ENCODE peak calls at places on chromosomes 1 and 21, in five cellular contexts. One of them, this sample, is unnamed.

GRCh38 chr1:18554597-18554996 is 73.9 kb downstream of the KLHDC7A start:
- DNase-seq in body of pancreas: peak; percentile 19
- DNase-seq in pancreas: no peak
- DNase-seq in mammary epithelial cell: no peak
- DNase-seq in heart left ventricle: no peak
- DNase-seq in this sample: no peak

GRCh38 chr1:74964508-74964907 is 169.7 kb upstream of the LHX8 start:
- DNase-seq in body of pancreas: peak; percentile 58
- DNase-seq in heart left ventricle: peak; percentile 32
- DNase-seq in pancreas: peak; percentile 61
- DNase-seq in mammary epithelial cell: peak; percentile 1
- DNase-seq in this sample: no peak

GRCh38 chr1:39822146-39822545 is 33.5 kb upstream of the BMP8B start:
- DNase-seq in mammary epithelial cell: no peak
- DNase-seq in body of pancreas: no peak
- DNase-seq in pancreas: no peak
- DNase-seq in heart left ventricle: no peak
- DNase-seq in this sample: no peak

GRCh38 chr1:38285807-38286530 is 239.4 kb upstream of the POU3F1 start:
- DNase-seq in body of pancreas: no peak
- DNase-seq in heart left ventricle: no peak
- DNase-seq in mammary epithelial cell: no peak
- DNase-seq in pancreas: no peak
- DNase-seq in this sample: no peak

GRCh38 chr21:38170705-38171682 is 85.8 kb upstream of the KCNJ15 start:
- DNase-seq in mammary epithelial cell: no peak
- DNase-seq in body of pancreas: no peak
- DNase-seq in heart left ventricle: no peak
- DNase-seq in pancreas: no peak
- DNase-seq in this sample: no peak

GRCh38 chr1:93613895-93614294 is 67.7 kb downstream of the BCAR3 start:
- DNase-seq in body of pancreas: peak; percentile 65
- DNase-seq in mammary epithelial cell: no peak
- DNase-seq in heart left ventricle: peak; percentile 61
- DNase-seq in pancreas: peak; percentile 63
- DNase-seq in this sample: peak; percentile 86

GRCh38 chr1:231460614-231461013 is 38.5 kb upstream of the EGLN1 start:
- DNase-seq in body of pancreas: no peak
- DNase-seq in mammary epithelial cell: peak; percentile 72
- DNase-seq in pancreas: no peak
- DNase-seq in heart left ventricle: no peak
- DNase-seq in this sample: peak; percentile 1

GRCh38 chr1:210360852-210361477 is 32.3 kb downstream of the HHAT start:
- DNase-seq in heart left ventricle: no peak
- DNase-seq in mammary epithelial cell: peak; percentile 43
- DNase-seq in body of pancreas: no peak
- DNase-seq in pancreas: no peak
- DNase-seq in this sample: peak; percentile 72

GRCh38 chr1:234896477-234897364 is 231.9 kb downstream of the TOMM20 start:
- DNase-seq in mammary epithelial cell: no peak
- DNase-seq in body of pancreas: no peak
- DNase-seq in heart left ventricle: no peak
- DNase-seq in pancreas: no peak
- DNase-seq in this sample: no peak

GRCh38 chr1:198123146-198123545 is 33.7 kb upstream of the NEK7 start:
- DNase-seq in mammary epithelial cell: no peak
- DNase-seq in heart left ventricle: no peak
- DNase-seq in pancreas: no peak
- DNase-seq in body of pancreas: no peak
- DNase-seq in this sample: peak; percentile 91

GRCh38 chr1:228098323-228098931 is 4.7 kb downstream of the C1orf35 start:
- DNase-seq in pancreas: peak; percentile 57
- DNase-seq in heart left ventricle: no peak
- DNase-seq in mammary epithelial cell: no peak
- DNase-seq in body of pancreas: no peak
- DNase-seq in this sample: no peak

GRCh38 chr1:78277253-78277652 is 213.5 kb upstream of the PTGFR start:
- DNase-seq in heart left ventricle: no peak
- DNase-seq in pancreas: no peak
- DNase-seq in mammary epithelial cell: peak; percentile 85
- DNase-seq in body of pancreas: no peak
- DNase-seq in this sample: peak; percentile 84

GRCh38 chr21:46027855-46028493 is 46.4 kb downstream of the COL6A1 start:
- DNase-seq in mammary epithelial cell: no peak
- DNase-seq in body of pancreas: no peak
- DNase-seq in heart left ventricle: peak; percentile 70
- DNase-seq in pancreas: no peak
- DNase-seq in this sample: peak; percentile 92

GRCh38 chr1:87826639-87827345 is 498.1 kb downstream of the LMO4 start:
- DNase-seq in heart left ventricle: peak; percentile 59
- DNase-seq in body of pancreas: peak; percentile 12
- DNase-seq in mammary epithelial cell: peak; percentile 8
- DNase-seq in pancreas: no peak
- DNase-seq in this sample: peak; percentile 83

GRCh38 chr1:68217060-68217554 is 15.2 kb downstream of the WLS start:
- DNase-seq in heart left ventricle: no peak
- DNase-seq in mammary epithelial cell: no peak
- DNase-seq in pancreas: no peak
- DNase-seq in body of pancreas: no peak
- DNase-seq in this sample: no peak

GRCh38 chr1:218395916-218396315 is 50.8 kb downstream of the TGFB2 start:
- DNase-seq in mammary epithelial cell: no peak
- DNase-seq in pancreas: no peak
- DNase-seq in heart left ventricle: no peak
- DNase-seq in body of pancreas: no peak
- DNase-seq in this sample: no peak

GRCh38 chr1:219580019-219580676 is 32.8 kb downstream of the ZC3H11B start:
- DNase-seq in mammary epithelial cell: no peak
- DNase-seq in heart left ventricle: no peak
- DNase-seq in body of pancreas: no peak
- DNase-seq in pancreas: no peak
- DNase-seq in this sample: no peak

GRCh38 chr1:2474104-2474787 is 1.8 kb upstream of the PLCH2 start:
- DNase-seq in pancreas: no peak
- DNase-seq in body of pancreas: no peak
- DNase-seq in mammary epithelial cell: no peak
- DNase-seq in heart left ventricle: no peak
- DNase-seq in this sample: no peak

GRCh38 chr1:35544976-35545375 is 12.2 kb downstream of the KIAA0319L start:
- DNase-seq in body of pancreas: peak; percentile 73
- DNase-seq in mammary epithelial cell: no peak
- DNase-seq in pancreas: no peak
- DNase-seq in heart left ventricle: peak; percentile 79
- DNase-seq in this sample: peak; percentile 65

GRCh38 chr1:219477861-219478260 is 135.0 kb downstream of the ZC3H11B start:
- DNase-seq in pancreas: no peak
- DNase-seq in body of pancreas: no peak
- DNase-seq in heart left ventricle: no peak
- DNase-seq in mammary epithelial cell: no peak
- DNase-seq in this sample: no peak

GRCh38 chr1:36224537-36225297 is 474 bp downstream of the THRAP3 start:
- DNase-seq in heart left ventricle: no peak
- DNase-seq in pancreas: no peak
- DNase-seq in body of pancreas: peak; percentile 73
- DNase-seq in mammary epithelial cell: peak; percentile 87
- DNase-seq in this sample: peak; percentile 89

GRCh38 chr1:78223417-78224215 is 177.8 kb downstream of the GIPC2 start:
- DNase-seq in heart left ventricle: no peak
- DNase-seq in mammary epithelial cell: peak; percentile 75
- DNase-seq in pancreas: no peak
- DNase-seq in body of pancreas: peak; percentile 55
- DNase-seq in this sample: peak; percentile 59

GRCh38 chr1:227544067-227544655 is 19.2 kb upstream of the ZNF678 start:
- DNase-seq in mammary epithelial cell: no peak
- DNase-seq in pancreas: peak; percentile 43
- DNase-seq in body of pancreas: no peak
- DNase-seq in heart left ventricle: no peak
- DNase-seq in this sample: no peak

GRCh38 chr21:28385845-28386244 is 606.8 kb downstream of the LTN1 start:
- DNase-seq in body of pancreas: no peak
- DNase-seq in pancreas: no peak
- DNase-seq in heart left ventricle: no peak
- DNase-seq in mammary epithelial cell: no peak
- DNase-seq in this sample: no peak

DNA sequence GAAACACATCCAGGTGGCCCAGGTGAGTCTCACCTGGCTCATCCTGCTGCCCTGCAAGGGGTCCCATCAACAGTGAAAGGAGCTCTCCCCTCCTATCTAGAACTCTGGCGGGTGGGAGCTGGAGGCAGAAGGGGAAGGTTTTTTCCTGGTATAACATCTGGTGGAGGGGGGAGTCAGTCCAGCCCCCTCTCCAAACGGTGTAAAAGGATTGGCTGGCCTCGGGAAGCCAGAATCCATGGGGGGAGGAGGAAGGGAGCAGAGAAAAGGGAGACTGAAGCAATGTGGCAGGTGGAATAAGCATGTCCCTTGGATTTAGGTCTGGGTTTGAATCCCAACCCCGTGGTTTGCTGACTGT is 1.2 kb upstream of the CAMK2N1 start:
- DNase-seq in mammary epithelial cell: no peak
- DNase-seq in body of pancreas: no peak
- DNase-seq in heart left ventricle: no peak
- DNase-seq in pancreas: no peak
- DNase-seq in this sample: no peak
- H3K4me3 ChIP-seq in mammary epithelial cell: no peak overlapping the region
- H3K4me3 ChIP-seq in body of pancreas: no peak overlapping the region
- H3K4me3 ChIP-seq in heart left ventricle: peak overlapping the region; percentile 66
- H3K4me3 ChIP-seq in pancreas: no peak overlapping the region
- H3K4me3 ChIP-seq in this sample: no peak overlapping the region

DNA sequence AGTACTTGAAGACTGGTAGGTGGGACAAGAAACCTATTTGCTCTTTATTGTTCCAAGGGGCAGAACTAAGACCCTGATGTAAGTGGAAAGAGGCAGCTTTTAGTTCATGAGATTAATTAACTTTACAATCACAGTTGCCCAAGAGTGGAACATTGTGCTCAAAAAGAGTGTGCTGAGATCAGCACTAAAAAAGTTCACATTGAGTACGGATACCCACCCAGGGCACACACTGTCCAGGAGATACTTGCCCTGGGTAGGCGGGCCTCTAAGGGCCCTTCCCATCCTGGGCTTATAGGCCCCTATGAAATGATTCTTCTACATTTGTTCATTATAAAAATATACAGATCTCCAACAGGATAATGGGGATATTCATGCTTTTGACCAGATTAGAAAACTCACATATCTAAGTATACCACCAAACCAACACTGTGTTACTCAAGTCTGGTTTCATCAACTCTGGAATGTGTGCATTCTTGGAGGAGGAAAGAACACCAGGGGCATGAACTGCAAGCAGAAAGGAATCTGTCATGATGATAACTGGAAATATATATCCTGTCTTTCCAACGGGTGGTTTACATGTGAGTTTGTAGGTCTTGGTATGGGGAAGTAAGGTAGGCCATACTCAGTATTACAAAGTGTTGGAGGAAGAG is 626.2 kb downstream of the SMYD3 start:
- DNase-seq in body of pancreas: no peak
- DNase-seq in heart left ventricle: no peak
- DNase-seq in mammary epithelial cell: peak; percentile 35
- DNase-seq in pancreas: no peak
- DNase-seq in this sample: peak; percentile 93
- H3K4me3 ChIP-seq in body of pancreas: no peak overlapping the region
- H3K4me3 ChIP-seq in heart left ventricle: no peak overlapping the region
- H3K4me3 ChIP-seq in mammary epithelial cell: no peak overlapping the region
- H3K4me3 ChIP-seq in pancreas: no peak overlapping the region
- H3K4me3 ChIP-seq in this sample: no peak overlapping the region

GRCh38 chr21:43916691-43917514 is 51.9 kb downstream of the AGPAT3 start:
- DNase-seq in mammary epithelial cell: peak; percentile 35
- DNase-seq in body of pancreas: no peak
- DNase-seq in heart left ventricle: no peak
- DNase-seq in pancreas: peak; percentile 51
- DNase-seq in this sample: no peak
- H3K4me3 ChIP-seq in mammary epithelial cell: peak overlapping the region; percentile 30
- H3K4me3 ChIP-seq in body of pancreas: no peak overlapping the region
- H3K4me3 ChIP-seq in heart left ventricle: peak overlapping the region; percentile 46
- H3K4me3 ChIP-seq in pancreas: no peak overlapping the region
- H3K4me3 ChIP-seq in this sample: peak overlapping the region; percentile 45

GRCh38 chr1:8807004-8807403 is 10.4 kb downstream of the RERE start:
- DNase-seq in body of pancreas: no peak
- DNase-seq in pancreas: no peak
- DNase-seq in mammary epithelial cell: no peak
- DNase-seq in heart left ventricle: no peak
- DNase-seq in this sample: no peak
- H3K4me3 ChIP-seq in body of pancreas: no peak overlapping the region
- H3K4me3 ChIP-seq in pancreas: no peak overlapping the region
- H3K4me3 ChIP-seq in mammary epithelial cell: no peak overlapping the region
- H3K4me3 ChIP-seq in heart left ventricle: no peak overlapping the region
- H3K4me3 ChIP-seq in this sample: no peak overlapping the region

DNA sequence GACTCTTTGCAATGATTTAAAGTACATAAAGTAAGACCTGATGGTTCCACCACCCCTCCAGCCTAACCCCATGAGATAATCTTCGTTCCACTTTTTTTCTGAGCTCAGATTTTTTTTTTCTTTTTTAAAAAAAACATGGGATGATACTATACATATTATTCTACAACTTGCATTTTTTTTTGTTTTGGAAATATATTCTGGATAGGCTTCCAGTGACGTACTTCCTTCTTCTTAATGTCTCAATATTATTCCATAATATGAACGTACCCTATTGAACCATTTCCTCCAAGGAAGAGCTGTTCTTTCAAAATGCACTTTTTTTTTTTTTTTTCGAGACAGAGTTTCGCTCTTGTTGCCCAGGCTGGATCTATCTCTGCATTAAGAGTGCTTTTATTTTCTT is 1.6 kb downstream of the EDEM3 start:
- DNase-seq in mammary epithelial cell: no peak
- DNase-seq in heart left ventricle: no peak
- DNase-seq in body of pancreas: no peak
- DNase-seq in pancreas: no peak
- DNase-seq in this sample: no peak
- H3K4me3 ChIP-seq in mammary epithelial cell: peak overlapping the region; percentile 90
- H3K4me3 ChIP-seq in heart left ventricle: peak overlapping the region; percentile 92
- H3K4me3 ChIP-seq in body of pancreas: no peak overlapping the region
- H3K4me3 ChIP-seq in pancreas: peak overlapping the region; percentile 96
- H3K4me3 ChIP-seq in this sample: peak overlapping the region; percentile 92

GRCh38 chr1:207825719-207826556 is 74.1 kb downstream of the CD46 start:
- DNase-seq in body of pancreas: peak; percentile 41
- DNase-seq in pancreas: no peak
- DNase-seq in heart left ventricle: peak; percentile 82
- DNase-seq in mammary epithelial cell: no peak
- DNase-seq in this sample: peak; percentile 34
- H3K4me3 ChIP-seq in body of pancreas: no peak overlapping the region
- H3K4me3 ChIP-seq in pancreas: peak overlapping the region; percentile 2
- H3K4me3 ChIP-seq in heart left ventricle: peak overlapping the region; percentile 24
- H3K4me3 ChIP-seq in mammary epithelial cell: no peak overlapping the region
- H3K4me3 ChIP-seq in this sample: no peak overlapping the region

GRCh38 chr1:155128755-155129473 is 1.2 kb downstream of the EFNA1 start:
- DNase-seq in mammary epithelial cell: peak; percentile 60
- DNase-seq in body of pancreas: peak; percentile 75
- DNase-seq in heart left ventricle: peak; percentile 52
- DNase-seq in pancreas: peak; percentile 75
- DNase-seq in this sample: no peak
- H3K4me3 ChIP-seq in mammary epithelial cell: peak overlapping the region; percentile 76
- H3K4me3 ChIP-seq in body of pancreas: peak overlapping the region; percentile 51
- H3K4me3 ChIP-seq in heart left ventricle: peak overlapping the region; percentile 95
- H3K4me3 ChIP-seq in pancreas: peak overlapping the region; percentile 93
- H3K4me3 ChIP-seq in this sample: no peak overlapping the region

This sample was measured in AG10803.